ENCODE peak calls at places on chromosomes 6 and 20, in five cellular contexts. P is IMR-90, B is hippocampal formation, U is heart left ventricle, O is type B pancreatic cell. L is an unnamed sample.

GRCh38 chr6:73145690-73146089 is 79.6 kb downstream of the KHDC1L start:
- DNase-seq in O (no peak), U (no peak), B (no peak), P (no peak), L (no peak)

GRCh38 chr6:444653-445275 is 53.2 kb downstream of the IRF4 start:
- DNase-seq in P (no peak), U (no peak), O (no peak), B (no peak), L (no peak)

GRCh38 chr20:48476854-48477253 is 350.9 kb downstream of the PREX1 start:
- DNase-seq in U (no peak), O (no peak), P (no peak), B (no peak), L (no peak)

GRCh38 chr6:77424761-77425160 is 38.5 kb downstream of the HTR1B start:
- DNase-seq in U (no peak), B (no peak), P (no peak), O (no peak), L (no peak)

GRCh38 chr20:59580991-59581401 is 23.3 kb upstream of the PHACTR3 start:
- DNase-seq in B (no peak), P (no peak), O (no peak), U (no peak), L (no peak)

GRCh38 chr20:1331101-1331500 is 2.2 kb upstream of the SDCBP2 start:
- DNase-seq in O (peak), B (no peak), U (peak), P (no peak), L (peak)

GRCh38 chr6:156601156-156601820 is 175.9 kb upstream of the ARID1B start:
- DNase-seq in B (no peak), P (no peak), O (no peak), U (no peak), L (no peak)

GRCh38 chr20:38091447-38092216 is 58.1 kb downstream of the RPRD1B start:
- DNase-seq in O (no peak), U (no peak), P (peak), B (no peak), L (no peak)

GRCh38 chr6:41555326-41556300 is 9.4 kb downstream of the FOXP4 start:
- DNase-seq in U (no peak), O (no peak), P (no peak), B (no peak), L (no peak)

GRCh38 chr6:322940-323729 is 30.8 kb downstream of the DUSP22 start:
- DNase-seq in U (no peak), O (no peak), B (no peak), P (no peak), L (no peak)

GRCh38 chr20:19713851-19714716 is 44.0 kb upstream of the RIN2 start:
- DNase-seq in P (no peak), U (no peak), O (no peak), B (no peak), L (no peak)

GRCh38 chr6:32393660-32394420 is 13.1 kb downstream of the BTNL2 start:
- DNase-seq in B (no peak), P (no peak), O (no peak), U (peak), L (no peak)

GRCh38 chr6:139433647-139434419 is 59.4 kb upstream of the CITED2 start:
- DNase-seq in B (no peak), P (peak), U (no peak), O (no peak), L (no peak)

GRCh38 chr6:148239777-148240462 is 102.7 kb upstream of the SASH1 start:
- DNase-seq in U (no peak), O (no peak), B (no peak), P (no peak), L (no peak)

L was measured in testis.